ENCODE peak calls at places on chromosome 22, in eight cellular contexts. V is MV-4-11; R is stimulated activated CD4-positive, alpha-beta T cell treated with anti-CD3 and anti-CD28 coated beads, Interleukin-2, amount 100 ng/mL, for 48 hours; Q is ovary; M is stimulated activated CD8-positive, alpha-beta memory T cell treated with anti-CD3 and anti-CD28 coated beads, Interleukin-15, amount 100 ng/mL, for 24 hours; Y is EL; O is GM12865; U is HT-29. S is an unnamed sample.

GRCh38 chr22:21982338-21982965 is at the start of gene TOP3B:
- DNase-seq in V (peak; percentile 69), R (peak; percentile 88), Q (peak; percentile 73), M (peak; percentile 74), Y (peak; percentile 75), O (peak; percentile 88), U (peak; percentile 67), S (peak; percentile 2)

GRCh38 chr22:33116846-33117547 is 58.8 kb upstream of the SYN3 start:
- DNase-seq in V (no peak), R (no peak), Q (no peak), M (no peak), Y (peak; percentile 3), O (no peak), U (peak; percentile 1), S (no peak)

GRCh38 chr22:33867118-33867863 is 53.0 kb downstream of the LARGE1 start:
- DNase-seq in V (no peak), R (no peak), Q (no peak), M (no peak), Y (no peak), O (no peak), U (peak; percentile 64), S (no peak)

GRCh38 chr22:18968011-18968749 is 32.1 kb upstream of the PRODH start:
- DNase-seq in V (no peak), R (no peak), Q (no peak), M (no peak), Y (peak; percentile 20), O (no peak), U (peak; percentile 6), S (no peak)

GRCh38 chr22:32469799-32470212 is 4.8 kb upstream of the FBXO7 start:
- DNase-seq in V (peak; percentile 33), R (no peak), Q (no peak), M (no peak), Y (peak; percentile 71), O (no peak), U (no peak), S (peak; percentile 4)

GRCh38 chr22:19708323-19709011 is 5.8 kb upstream of the SEPTIN5 start:
- DNase-seq in V (no peak), R (no peak), Q (no peak), M (no peak), Y (no peak), O (no peak), U (no peak), S (no peak)

GRCh38 chr22:22422629-22423112 is 85.9 kb downstream of the ZNF280B start:
- DNase-seq in V (peak; percentile 55), R (peak; percentile 70), Q (peak; percentile 64), M (peak; percentile 38), Y (peak; percentile 54), O (peak; percentile 91), U (peak; percentile 67), S (peak; percentile 7)

GRCh38 chr22:46635756-46636155 is 15.6 kb downstream of the GRAMD4 start:
- DNase-seq in V (no peak), R (no peak), Q (no peak), M (no peak), Y (no peak), O (no peak), U (no peak), S (no peak)